ENCODE peak calls at places on chromosome 10, in ten cellular contexts. L, W, F, P, Y, S, U, G, Q and K are unnamed samples.

GRCh38 chr10:107215681-107216080 is 51.2 kb upstream of the SORCS1 start:
- DNase-seq in F (no peak), Q (no peak), L (no peak), U (peak), G (no peak), W (no peak), P (no peak), Y (no peak), S (no peak), K (no peak)

GRCh38 chr10:46284286-46285229 is 2.2 kb upstream of the ANTXRL start:
- DNase-seq in P (peak), Q (no peak), Y (peak), F (no peak), W (peak), S (peak), L (peak), G (peak), U (peak), K (peak)

GRCh38 chr10:97350138-97350537 is 15.6 kb upstream of the FRAT2 start:
- DNase-seq in S (no peak), F (no peak), G (no peak), L (no peak), U (no peak), Q (no peak), P (no peak), Y (no peak), W (no peak), K (no peak)

GRCh38 chr10:92801978-92802872 is 46.1 kb upstream of the EXOC6 start:
- DNase-seq in U (no peak), W (no peak), Y (no peak), F (peak), G (no peak), L (no peak), S (no peak), P (no peak), Q (no peak), K (no peak)

GRCh38 chr10:119059557-119059956 is 21.1 kb downstream of the EIF3A start:
- DNase-seq in Y (no peak), S (no peak), W (no peak), G (no peak), P (no peak), U (no peak), L (no peak), Q (no peak), F (no peak), K (no peak)

GRCh38 chr10:15627617-15628196 is 92.0 kb downstream of the ITGA8 start:
- DNase-seq in P (no peak), Y (peak), F (no peak), Q (no peak), U (peak), W (no peak), L (no peak), G (no peak), S (no peak), K (peak)

GRCh38 chr10:92756233-92757065 is 66.7 kb downstream of the HHEX start:
- DNase-seq in F (peak), W (peak), Q (no peak), L (no peak), Y (no peak), U (no peak), S (peak), G (no peak), P (no peak), K (no peak)

GRCh38 chr10:90571876-90572275 is 286.0 kb downstream of the HTR7 start:
- DNase-seq in Q (no peak), P (no peak), G (no peak), S (no peak), U (no peak), F (no peak), W (no peak), L (no peak), Y (no peak), K (no peak)

GRCh38 chr10:132549416-132549815 is 11.8 kb downstream of the INPP5A start:
- DNase-seq in F (peak), L (no peak), P (no peak), Y (no peak), Q (no peak), U (no peak), G (no peak), S (no peak), W (no peak), K (no peak)

GRCh38 chr10:78761241-78761825 is 307.4 kb upstream of the ZMIZ1 start:
- DNase-seq in Q (no peak), S (no peak), W (no peak), U (no peak), P (no peak), F (no peak), G (no peak), L (no peak), Y (no peak), K (no peak)

GRCh38 chr10:91974960-91975359 is 51.4 kb downstream of the BTAF1 start:
- DNase-seq in S (no peak), U (no peak), F (no peak), L (no peak), G (no peak), Q (peak), Y (peak), P (no peak), W (peak), K (peak)

GRCh38 chr10:98402513-98402912 is 12.5 kb downstream of the PYROXD2 start:
- DNase-seq in S (no peak), G (no peak), L (no peak), Y (no peak), Q (no peak), U (no peak), P (no peak), F (no peak), W (peak), K (no peak)

GRCh38 chr10:7230956-7231355 is 179.9 kb downstream of the SFMBT2 start:
- DNase-seq in U (no peak), P (no peak), G (no peak), S (no peak), Q (no peak), W (peak), L (no peak), F (no peak), Y (peak), K (peak)